ENCODE peak calls at places on chromosomes 2 and 18, in six cellular contexts. F is A549, K is SK-N-SH, S is hepatocyte, G is H9, U is endothelial cell of umbilical vein. N is an unnamed sample.

GRCh38 chr2:109322111-109322510 is 193.1 kb downstream of the SH3RF3 start:
- DNase-seq in F (no peak), K (no peak), S (peak; percentile 84), G (no peak), U (peak; percentile 87), N (no peak)

GRCh38 chr2:7951490-7951889 is 730.4 kb upstream of the ID2 start:
- DNase-seq in F (no peak), K (no peak), S (no peak), G (no peak), U (no peak), N (no peak)

GRCh38 chr18:59624384-59624760 is 72.9 kb downstream of the CCBE1 start:
- DNase-seq in F (no peak), K (no peak), S (no peak), G (no peak), U (no peak), N (no peak)

GRCh38 chr18:77220726-77221125 is 28.9 kb upstream of the GALR1 start:
- DNase-seq in F (no peak), K (no peak), S (no peak), G (no peak), U (no peak), N (no peak)

GRCh38 chr18:63395503-63395902 is 26.8 kb downstream of the VPS4B start:
- DNase-seq in F (no peak), K (no peak), S (no peak), G (no peak), U (no peak), N (no peak)

GRCh38 chr18:26579941-26580618 is 31.7 kb upstream of the KCTD1 start:
- DNase-seq in F (peak; percentile 88), K (no peak), S (peak; percentile 25), G (no peak), U (peak; percentile 3), N (no peak)

GRCh38 chr2:47089083-47089464 is 66.0 kb downstream of the STPG4 start:
- DNase-seq in F (peak; percentile 79), K (peak; percentile 38), S (peak; percentile 62), G (no peak), U (no peak), N (no peak)

GRCh38 chr18:44839239-44839666 is 158.6 kb downstream of the SETBP1 start:
- DNase-seq in F (peak; percentile 53), K (no peak), S (peak; percentile 38), G (peak; percentile 38), U (peak; percentile 13), N (peak; percentile 42)

GRCh38 chr2:172285010-172285621 is 142.3 kb upstream of the ITGA6 start:
- DNase-seq in F (no peak), K (no peak), S (no peak), G (peak; percentile 55), U (peak; percentile 79), N (peak; percentile 92)

GRCh38 chr18:44709297-44710117 is 28.8 kb downstream of the SETBP1 start:
- DNase-seq in F (no peak), K (no peak), S (no peak), G (no peak), U (no peak), N (no peak)

GRCh38 chr2:220835563-220835962 is 736.5 kb downstream of the EPHA4 start:
- DNase-seq in F (peak; percentile 45), K (no peak), S (no peak), G (no peak), U (no peak), N (no peak)

GRCh38 chr2:24586955-24587354 is 95.9 kb downstream of the NCOA1 start:
- DNase-seq in F (no peak), K (no peak), S (no peak), G (no peak), U (no peak), N (no peak)

GRCh38 chr2:69021727-69022126 is 8.7 kb downstream of the ANTXR1 start:
- DNase-seq in F (no peak), K (no peak), S (no peak), G (no peak), U (no peak), N (no peak)

GRCh38 chr2:128701443-128701842 is 382.8 kb upstream of the HS6ST1 start:
- DNase-seq in F (no peak), K (no peak), S (no peak), G (no peak), U (no peak), N (no peak)

GRCh38 chr18:9280854-9281253 is 53.7 kb upstream of the TWSG1 start:
- DNase-seq in F (no peak), K (no peak), S (no peak), G (no peak), U (no peak), N (no peak)

GRCh38 chr2:96498023-96498431 is 7.1 kb downstream of the NEURL3 start:
- DNase-seq in F (no peak), K (no peak), S (no peak), G (peak; percentile 72), U (no peak), N (no peak)

GRCh38 chr18:48991299-48992055 is 40.7 kb upstream of the SMAD7 start:
- DNase-seq in F (no peak), K (no peak), S (no peak), G (no peak), U (no peak), N (no peak)

GRCh38 chr2:221943078-221943810 is 355.6 kb downstream of the PAX3 start:
- DNase-seq in F (no peak), K (no peak), S (no peak), G (no peak), U (peak; percentile 83), N (no peak)

GRCh38 chr2:44769349-44770005 is 172.0 kb upstream of the SIX3 start:
- DNase-seq in F (no peak), K (peak; percentile 56), S (no peak), G (no peak), U (no peak), N (no peak)

GRCh38 chr18:6001867-6002266 is 106.5 kb upstream of the TMEM200C start:
- DNase-seq in F (no peak), K (no peak), S (no peak), G (no peak), U (no peak), N (no peak)

GRCh38 chr18:61852496-61852895 is 40.3 kb downstream of the RNF152 start:
- DNase-seq in F (no peak), K (no peak), S (no peak), G (no peak), U (no peak), N (no peak)

GRCh38 chr18:47749195-47749973 is 181.1 kb downstream of the SMAD2 start:
- DNase-seq in F (peak; percentile 50), K (peak; percentile 95), S (peak; percentile 90), G (peak; percentile 78), U (peak; percentile 73), N (peak; percentile 90)

GRCh38 chr2:223837290-223838061 is at the start of gene AP1S3:
- DNase-seq in F (peak; percentile 80), K (peak; percentile 90), S (peak; percentile 90), G (peak; percentile 92), U (peak; percentile 32), N (peak; percentile 87)

GRCh38 chr2:193695367-193695766 is 1500.6 kb upstream of the TMEFF2 start:
- DNase-seq in F (peak; percentile 31), K (peak; percentile 10), S (peak; percentile 22), G (no peak), U (peak; percentile 70), N (peak; percentile 31)

GRCh38 chr18:45522371-45522770 is 92.9 kb upstream of the SLC14A2 start:
- DNase-seq in F (no peak), K (no peak), S (no peak), G (no peak), U (no peak), N (no peak)

GRCh38 chr18:12278765-12279682 is 24.9 kb downstream of the CIDEA start:
- DNase-seq in F (no peak), K (no peak), S (peak; percentile 83), G (peak; percentile 90), U (peak; percentile 93), N (peak; percentile 87)

GRCh38 chr2:61426267-61426897 is 44.5 kb downstream of the USP34 start:
- DNase-seq in F (peak; percentile 80), K (peak; percentile 42), S (peak; percentile 39), G (peak; percentile 83), U (peak; percentile 36), N (peak; percentile 74)

GRCh38 chr2:188294547-188294946 is 2.9 kb downstream of the GULP1 start:
- DNase-seq in F (no peak), K (no peak), S (no peak), G (no peak), U (peak; percentile 74), N (no peak)
- H3K4me2 ChIP-seq in F (peak overlapping the region; percentile 98), K (peak overlapping the region; percentile 90), S (peak overlapping the region; percentile 83), G (peak overlapping the region; percentile 69), U (peak overlapping the region; percentile 98), N (peak overlapping the region; percentile 96)

GRCh38 chr2:113234721-113235346 is 43.9 kb downstream of the PAX8 start:
- DNase-seq in F (no peak), K (no peak), S (no peak), G (no peak), U (no peak), N (no peak)
- H3K27ac ChIP-seq in F (peak overlapping the region; percentile 64), K (no peak overlapping the region), S (no peak overlapping the region), G (no peak overlapping the region), U (no peak overlapping the region), N (no peak overlapping the region)

DNA sequence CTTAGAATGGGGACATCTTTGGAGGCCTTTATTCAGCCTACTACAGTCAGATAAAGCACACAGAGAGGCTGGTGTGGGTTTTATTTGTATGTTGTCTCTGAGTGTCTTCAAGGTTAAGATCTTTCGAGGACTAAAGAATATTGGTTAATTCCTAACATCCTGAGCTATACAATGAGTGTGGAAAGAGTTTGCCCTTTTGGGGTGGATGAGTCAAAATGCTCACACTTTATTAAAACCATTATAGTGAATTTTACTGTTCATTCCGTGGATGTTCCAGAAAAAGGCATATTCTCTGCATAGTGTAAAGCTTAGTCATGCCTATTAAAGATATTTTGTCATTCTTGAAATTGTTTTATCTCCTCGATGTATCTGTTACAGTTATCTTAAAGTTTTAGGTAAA is 29.1 kb upstream of the SLC38A11 start:
- DNase-seq in F (no peak), K (no peak), S (no peak), G (no peak), U (no peak), N (no peak)
- H3K4me2 ChIP-seq in F (peak overlapping the region; percentile 31), K (no peak overlapping the region), S (no peak overlapping the region), G (no peak overlapping the region), U (no peak overlapping the region), N (no peak overlapping the region)

GRCh38 chr18:35514752-35515459 is 17.1 kb upstream of the INO80C start:
- DNase-seq in F (no peak), K (no peak), S (no peak), G (no peak), U (no peak), N (no peak)
- H3K27ac ChIP-seq in F (peak overlapping the region; percentile 91), K (no peak overlapping the region), S (no peak overlapping the region), G (no peak overlapping the region), U (no peak overlapping the region), N (no peak overlapping the region)

GRCh38 chr18:475202-475624 is 25.3 kb downstream of the COLEC12 start:
- DNase-seq in F (no peak), K (no peak), S (no peak), G (peak; percentile 79), U (peak; percentile 87), N (no peak)
- H3K4me2 ChIP-seq in F (peak overlapping the region; percentile 19), K (peak overlapping the region; percentile 22), S (peak overlapping the region; percentile 11), G (no peak overlapping the region), U (peak overlapping the region; percentile 2), N (no peak overlapping the region)

DNA sequence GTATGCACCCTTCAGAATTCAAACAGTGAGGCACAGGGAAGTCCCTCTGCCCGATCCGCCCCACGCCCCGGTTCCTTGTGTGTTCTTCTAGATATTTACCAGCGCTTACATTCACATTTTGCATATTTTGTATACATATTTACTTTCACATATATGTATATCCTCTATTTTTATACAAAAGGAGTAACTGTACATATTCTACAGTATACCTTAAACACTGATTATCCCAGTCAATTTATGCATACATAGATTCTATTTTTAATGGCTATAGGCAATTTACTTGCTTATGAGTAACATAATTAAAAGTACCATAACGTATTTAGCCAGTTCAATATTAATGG is 309 bp upstream of the DUSP11 start:
- DNase-seq in F (no peak), K (no peak), S (no peak), G (no peak), U (no peak), N (no peak)
- H3K27ac ChIP-seq in F (peak overlapping the region; percentile 90), K (no peak overlapping the region), S (no peak overlapping the region), G (no peak overlapping the region), U (no peak overlapping the region), N (no peak overlapping the region)